ENCODE peak calls at places on chromosomes 13 and 19, in four cellular contexts. One of them, this sample, is unnamed.

GRCh38 chr19:42290523-42291436 is 11.2 kb upstream of the PRR19 start:
- DNase-seq in SK-N-SH: peak
- DNase-seq in K562: no peak
- DNase-seq in WTC11: no peak
- DNase-seq in this sample: no peak

GRCh38 chr19:4823577-4823976 is 7.9 kb downstream of the TICAM1 start:
- DNase-seq in SK-N-SH: no peak
- DNase-seq in WTC11: no peak
- DNase-seq in K562: no peak
- DNase-seq in this sample: no peak

GRCh38 chr13:40666905-40667621 is 622 bp upstream of the FOXO1 start:
- DNase-seq in SK-N-SH: peak
- DNase-seq in K562: peak
- DNase-seq in WTC11: peak
- DNase-seq in this sample: no peak

GRCh38 chr13:20814224-20814910 is 40.6 kb upstream of the EEF1AKMT1 start:
- DNase-seq in WTC11: no peak
- DNase-seq in SK-N-SH: peak
- DNase-seq in K562: no peak
- DNase-seq in this sample: no peak

GRCh38 chr13:107457686-107458085 is 757.6 kb downstream of the LIG4 start:
- DNase-seq in SK-N-SH: no peak
- DNase-seq in K562: no peak
- DNase-seq in WTC11: no peak
- DNase-seq in this sample: no peak

GRCh38 chr19:36891768-36892357 is 24.2 kb downstream of the ZNF829 start:
- DNase-seq in WTC11: no peak
- DNase-seq in K562: no peak
- DNase-seq in SK-N-SH: no peak
- DNase-seq in this sample: no peak

GRCh38 chr19:50649433-50650391 is at the start of gene C19orf81:
- DNase-seq in SK-N-SH: peak
- DNase-seq in WTC11: peak
- DNase-seq in K562: peak
- DNase-seq in this sample: no peak

GRCh38 chr13:57813641-57814040 is 182.1 kb downstream of the PCDH17 start:
- DNase-seq in WTC11: no peak
- DNase-seq in K562: no peak
- DNase-seq in SK-N-SH: peak
- DNase-seq in this sample: no peak

GRCh38 chr19:48858984-48859710 is 9.3 kb downstream of the PLEKHA4 start:
- DNase-seq in SK-N-SH: no peak
- DNase-seq in WTC11: peak
- DNase-seq in K562: peak
- DNase-seq in this sample: no peak

GRCh38 chr19:38251564-38252051 is 4.6 kb downstream of the PPP1R14A start:
- DNase-seq in SK-N-SH: no peak
- DNase-seq in WTC11: no peak
- DNase-seq in K562: no peak
- DNase-seq in this sample: no peak

GRCh38 chr13:112032186-112032835 is 34.6 kb upstream of the SOX1 start:
- DNase-seq in K562: no peak
- DNase-seq in SK-N-SH: no peak
- DNase-seq in WTC11: no peak
- DNase-seq in this sample: no peak

GRCh38 chr13:40895715-40896184 is 106.3 kb downstream of the SLC25A15 start:
- DNase-seq in K562: no peak
- DNase-seq in WTC11: no peak
- DNase-seq in SK-N-SH: no peak
- DNase-seq in this sample: no peak

GRCh38 chr13:78759704-78760103 is 100.7 kb upstream of the OBI1 start:
- DNase-seq in WTC11: no peak
- DNase-seq in K562: peak
- DNase-seq in SK-N-SH: peak
- DNase-seq in this sample: no peak

GRCh38 chr13:41133951-41134350 is 1.3 kb upstream of the KBTBD6 start:
- DNase-seq in K562: peak
- DNase-seq in SK-N-SH: no peak
- DNase-seq in WTC11: no peak
- DNase-seq in this sample: no peak

GRCh38 chr13:41512441-41512840 is 55.1 kb downstream of the RGCC start:
- DNase-seq in WTC11: no peak
- DNase-seq in SK-N-SH: no peak
- DNase-seq in K562: peak
- DNase-seq in this sample: no peak

GRCh38 chr19:35451278-35452096 is 3.4 kb downstream of the FFAR2 start:
- DNase-seq in SK-N-SH: no peak
- DNase-seq in K562: no peak
- DNase-seq in WTC11: no peak
- DNase-seq in this sample: peak

GRCh38 chr13:49220035-49220855 is at the start of gene MLNR:
- DNase-seq in SK-N-SH: peak
- DNase-seq in K562: peak
- DNase-seq in WTC11: peak
- DNase-seq in this sample: no peak

GRCh38 chr19:12090807-12091206 is 26.3 kb downstream of the ZNF844 start:
- DNase-seq in WTC11: peak
- DNase-seq in K562: peak
- DNase-seq in SK-N-SH: peak
- DNase-seq in this sample: peak
- TF ChIP-seq USF1 in WTC11: no peak
- TF ChIP-seq USF1 in K562: no peak
- TF ChIP-seq USF1 in SK-N-SH: no peak
- TF ChIP-seq USF1 in this sample: no peak

GRCh38 chr13:104086205-104086604 is 1020.0 kb upstream of the SLC10A2 start:
- DNase-seq in K562: no peak
- DNase-seq in WTC11: no peak
- DNase-seq in SK-N-SH: peak
- DNase-seq in this sample: no peak

GRCh38 chr13:104085611-104086010 is 1019.4 kb upstream of the SLC10A2 start:
- DNase-seq in SK-N-SH: no peak
- DNase-seq in WTC11: no peak
- DNase-seq in K562: no peak
- DNase-seq in this sample: no peak

DNA sequence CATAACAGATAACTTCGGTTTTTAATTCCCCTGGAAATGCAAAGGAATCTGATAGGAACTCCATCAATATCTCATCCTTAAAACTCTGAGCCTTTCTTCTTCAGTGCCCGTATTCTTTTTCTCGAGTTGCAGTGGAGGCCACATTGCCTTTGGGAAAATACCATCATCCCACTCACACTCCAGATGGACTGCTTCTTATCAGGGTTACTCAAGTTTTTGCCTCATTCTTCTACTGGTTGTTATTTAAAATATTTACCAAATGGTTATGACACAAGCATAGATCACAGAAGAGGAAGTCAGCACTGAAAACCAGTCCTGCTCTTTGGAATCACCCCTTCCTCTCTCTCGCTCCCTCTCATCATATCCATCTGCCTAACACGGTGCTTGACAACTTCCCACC is 1020.5 kb upstream of the SLC10A2 start:
- DNase-seq in SK-N-SH: no peak
- DNase-seq in K562: no peak
- DNase-seq in WTC11: no peak
- DNase-seq in this sample: no peak
- TF ChIP-seq USF1 in SK-N-SH: no peak
- TF ChIP-seq USF1 in K562: no peak
- TF ChIP-seq USF1 in WTC11: no peak
- TF ChIP-seq USF1 in this sample: no peak

DNA sequence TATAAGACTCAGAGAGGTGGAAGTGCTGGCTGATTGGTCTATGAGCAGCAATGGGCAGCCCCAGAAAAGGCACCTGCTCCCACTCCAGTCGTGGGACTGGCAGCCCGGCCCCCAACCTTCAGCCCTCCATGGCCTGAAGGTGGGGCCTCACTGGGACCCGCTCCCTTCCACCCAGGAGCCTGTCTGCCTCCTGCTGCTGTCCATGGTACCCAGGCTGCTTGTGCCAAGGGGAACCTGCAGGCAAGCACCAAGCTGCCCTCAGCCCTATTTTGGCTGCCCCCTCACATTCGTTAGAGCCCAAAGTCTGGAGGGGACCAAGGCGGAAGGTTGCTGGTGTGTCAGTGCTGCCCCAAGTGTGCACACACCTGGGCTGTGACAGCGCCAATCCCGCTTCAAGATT is 2304.9 kb downstream of the PCDH9 start:
- DNase-seq in SK-N-SH: no peak
- DNase-seq in K562: no peak
- DNase-seq in WTC11: peak
- DNase-seq in this sample: no peak
- TF ChIP-seq USF1 in SK-N-SH: no peak
- TF ChIP-seq USF1 in K562: no peak
- TF ChIP-seq USF1 in WTC11: no peak
- TF ChIP-seq USF1 in this sample: no peak

DNA sequence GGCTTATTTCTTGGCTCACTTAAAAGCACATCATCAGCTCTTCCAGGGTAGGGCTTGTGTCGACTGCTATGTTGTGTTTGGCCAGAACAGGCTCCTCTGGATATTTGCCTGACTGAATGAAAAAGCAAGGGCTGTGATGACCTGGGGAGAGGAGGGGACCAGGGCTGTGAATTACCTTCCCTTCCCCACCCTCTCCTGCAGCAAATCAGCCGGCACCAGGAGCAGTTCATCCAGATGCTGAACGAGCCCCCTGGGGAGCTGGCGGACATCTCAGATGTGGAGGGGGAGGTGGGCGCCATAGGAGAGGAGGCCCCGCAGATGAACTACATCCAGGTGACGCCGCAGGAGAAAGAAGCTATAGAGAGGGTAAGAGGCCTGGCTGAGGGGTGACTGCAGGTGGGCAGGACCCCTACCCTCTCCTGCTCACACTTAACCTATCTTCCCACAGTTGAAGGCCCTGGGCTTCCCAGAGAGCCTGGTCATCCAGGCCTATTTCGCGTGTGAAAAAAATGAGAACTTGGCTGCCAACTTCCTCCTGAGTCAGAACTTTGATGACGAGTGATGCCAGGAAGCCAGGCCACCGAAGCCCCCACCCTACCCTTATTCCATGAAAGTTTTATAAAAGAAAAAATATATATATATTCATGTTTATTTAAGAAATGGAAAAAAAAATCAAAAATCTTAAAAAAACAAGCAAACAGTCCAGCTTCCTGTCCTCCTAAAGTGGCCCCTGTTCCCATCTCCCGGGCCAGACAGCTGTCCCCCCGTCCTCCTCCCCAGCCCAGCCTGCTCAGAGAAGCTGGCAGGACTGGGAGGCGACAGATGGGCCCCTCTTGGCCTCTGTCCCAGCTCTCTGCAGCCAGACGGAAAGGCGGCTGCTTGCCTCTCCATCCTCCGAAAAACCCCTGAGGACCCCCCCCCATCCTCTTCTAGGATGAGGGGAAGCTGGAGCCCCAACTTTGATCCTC is 4.3 kb downstream of the GADD45GIP1 start:
- DNase-seq in SK-N-SH: peak
- DNase-seq in WTC11: no peak
- DNase-seq in K562: no peak
- DNase-seq in this sample: no peak
- TF ChIP-seq USF1 in SK-N-SH: no peak
- TF ChIP-seq USF1 in WTC11: no peak
- TF ChIP-seq USF1 in K562: no peak
- TF ChIP-seq USF1 in this sample: no peak

GRCh38 chr19:45153339-45154063 is 7.3 kb downstream of the NKPD1 start:
- DNase-seq in K562: peak
- DNase-seq in WTC11: peak
- DNase-seq in SK-N-SH: peak
- DNase-seq in this sample: no peak

GRCh38 chr19:45150731-45151725 is 9.8 kb downstream of the NKPD1 start:
- DNase-seq in SK-N-SH: no peak
- DNase-seq in K562: peak
- DNase-seq in WTC11: no peak
- DNase-seq in this sample: no peak

GRCh38 chr19:45151821-45152503 is 8.8 kb downstream of the NKPD1 start:
- DNase-seq in WTC11: peak
- DNase-seq in K562: no peak
- DNase-seq in SK-N-SH: no peak
- DNase-seq in this sample: no peak

GRCh38 chr19:45154064-45154827 is 6.5 kb downstream of the NKPD1 start:
- DNase-seq in WTC11: no peak
- DNase-seq in SK-N-SH: no peak
- DNase-seq in K562: peak
- DNase-seq in this sample: no peak

GRCh38 chr19:45152504-45153338 is 8.1 kb downstream of the NKPD1 start:
- DNase-seq in WTC11: peak
- DNase-seq in SK-N-SH: peak
- DNase-seq in K562: no peak
- DNase-seq in this sample: no peak
- TF ChIP-seq USF1 in WTC11: no peak
- TF ChIP-seq USF1 in SK-N-SH: no peak
- TF ChIP-seq USF1 in K562: no peak
- TF ChIP-seq USF1 in this sample: peak

DNA sequence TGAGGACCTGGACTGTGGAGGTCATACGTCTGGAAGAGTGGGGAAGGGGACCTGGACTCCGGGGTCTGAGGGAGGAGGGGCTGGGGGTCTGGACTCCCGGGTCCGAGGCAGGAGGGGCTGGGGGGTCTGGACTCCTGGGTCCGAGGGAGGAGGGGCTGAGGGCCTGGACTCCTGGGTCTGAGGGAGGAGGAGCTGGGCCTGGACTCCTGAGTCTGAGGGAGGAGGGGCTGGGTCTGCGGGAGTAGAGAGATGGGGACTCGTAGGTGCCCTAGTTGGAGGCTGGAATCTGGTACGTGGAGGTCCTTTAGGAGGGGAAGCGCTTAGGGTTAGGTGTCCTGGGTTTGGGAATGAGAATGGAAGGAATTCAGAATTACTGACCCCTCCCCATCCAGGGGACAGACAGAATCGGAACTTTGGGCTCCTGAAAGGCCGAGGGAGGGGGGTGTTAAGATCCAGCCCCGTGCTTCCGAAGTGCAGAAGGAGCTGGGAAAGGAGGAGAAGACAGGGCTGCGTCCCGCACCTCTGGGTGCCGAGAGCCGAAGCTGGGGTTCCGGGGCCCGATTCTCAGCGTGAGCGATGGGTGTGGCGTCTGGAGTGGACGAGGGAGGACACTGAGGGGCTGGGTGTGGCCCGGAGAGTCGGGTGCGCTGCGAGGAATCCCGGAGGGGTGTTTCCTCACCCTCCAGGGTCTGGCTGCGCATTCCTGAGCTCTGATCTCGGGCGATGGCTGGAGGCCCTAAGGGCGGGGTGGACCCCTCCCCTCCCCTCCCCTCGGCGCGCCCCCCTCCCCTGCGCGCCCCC is 608 bp downstream of the MYADM start:
- DNase-seq in SK-N-SH: peak
- DNase-seq in WTC11: peak
- DNase-seq in K562: peak
- DNase-seq in this sample: no peak
- TF ChIP-seq USF1 in SK-N-SH: no peak
- TF ChIP-seq USF1 in WTC11: no peak
- TF ChIP-seq USF1 in K562: no peak
- TF ChIP-seq USF1 in this sample: no peak

This sample was measured in GM12878.